ENCODE peak calls at places on chromosomes 13 and 19, in five cellular contexts. K is C1 segment of cervical spinal cord, F is NCI-H1105, J is amniotic stem cell, D is putamen. Z is an unnamed sample.

GRCh38 chr19:35404879-35405622 is 34.2 kb downstream of the GPR42 start:
- DNase-seq in D (no peak), F (no peak), J (peak), K (no peak), Z (no peak)

GRCh38 chr19:41910240-41910991 is 17.8 kb downstream of the ERFL start:
- DNase-seq in D (no peak), K (no peak), F (no peak), J (no peak), Z (no peak)

GRCh38 chr19:36750066-36750691 is 22.4 kb downstream of the ZNF850 start:
- DNase-seq in K (no peak), J (no peak), F (no peak), D (no peak), Z (no peak)

GRCh38 chr19:48926909-48927308 is 6.6 kb upstream of the DHDH start:
- DNase-seq in F (no peak), K (peak), D (peak), J (peak), Z (no peak)

GRCh38 chr19:14031719-14032480 is at the start of gene IL27RA:
- DNase-seq in J (peak), F (peak), K (peak), D (no peak), Z (no peak)

GRCh38 chr19:55689366-55690108 is 14.5 kb downstream of the EPN1 start:
- DNase-seq in F (no peak), K (no peak), D (no peak), J (no peak), Z (no peak)

GRCh38 chr13:110436276-110436675 is 125.2 kb downstream of the RAB20 start:
- DNase-seq in D (no peak), F (no peak), K (no peak), J (no peak), Z (no peak)

GRCh38 chr19:5165697-5166019 is 175.0 kb downstream of the PTPRS start:
- DNase-seq in J (no peak), K (no peak), D (no peak), F (no peak), Z (no peak)

GRCh38 chr13:43915451-43915850 is 35.7 kb downstream of the LACC1 start:
- DNase-seq in F (no peak), J (no peak), K (no peak), D (no peak), Z (no peak)

GRCh38 chr19:42021185-42021584 is 27.2 kb upstream of the ATP1A3 start:
- DNase-seq in K (no peak), D (no peak), J (no peak), F (no peak), Z (no peak)

GRCh38 chr19:49567722-49568454 is 12.5 kb downstream of the NOSIP start:
- DNase-seq in J (no peak), D (no peak), K (no peak), F (no peak), Z (no peak)

GRCh38 chr19:44002566-44003460 is at the start of gene ZNF230:
- DNase-seq in D (peak), K (peak), F (peak), J (peak), Z (peak)

GRCh38 chr19:12789098-12789903 is 2.0 kb upstream of the JUNB start:
- DNase-seq in J (no peak), F (no peak), K (no peak), D (no peak), Z (peak)

GRCh38 chr13:69423844-69424243 is 683.8 kb upstream of the ATXN8OS start:
- DNase-seq in F (no peak), K (no peak), J (no peak), D (no peak), Z (no peak)

GRCh38 chr19:41192574-41193419 is at the start of gene CYP2S1:
- DNase-seq in J (no peak), D (no peak), F (no peak), K (no peak), Z (no peak)

GRCh38 chr13:21106089-21106488 is 44.7 kb upstream of the LATS2 start:
- DNase-seq in K (no peak), D (no peak), F (no peak), J (peak), Z (no peak)

GRCh38 chr19:33631628-33631995 is 9.9 kb downstream of the CHST8 start:
- DNase-seq in K (no peak), D (no peak), J (no peak), F (no peak), Z (no peak)

GRCh38 chr13:39952244-39953233 is 297.1 kb downstream of the COG6 start:
- DNase-seq in F (no peak), K (no peak), J (no peak), D (no peak), Z (no peak)

GRCh38 chr19:38265213-38265861 is 964 bp downstream of the SPINT2 start:
- DNase-seq in D (no peak), K (no peak), J (no peak), F (no peak), Z (no peak)

GRCh38 chr13:35789335-35790166 is 313.1 kb upstream of the MAB21L1 start:
- DNase-seq in D (peak), F (peak), K (no peak), J (peak), Z (no peak)

Z was measured in anterior cingulate cortex.